ENCODE peak calls at places on chromosomes 13 and 19, in four cellular contexts. T, I, E and K are unnamed samples.
A peak's percentile ranks its signal among the peaks of the same experiment; 100 is the strongest.

GRCh38 chr13:36105726-36106125 is 25.5 kb downstream of the DCLK1 start:
- DNase-seq in T (no peak), I (no peak), E (no peak), K (no peak)

GRCh38 chr13:113548171-113548641 is 36.3 kb upstream of the TFDP1 start:
- DNase-seq in T (no peak), I (no peak), E (no peak), K (peak; percentile 19)

GRCh38 chr13:41595298-41595697 is 137.9 kb downstream of the RGCC start:
- DNase-seq in T (no peak), I (peak; percentile 11), E (no peak), K (no peak)

GRCh38 chr19:29811125-29812079 is at the start of gene CCNE1:
- DNase-seq in T (peak; percentile 97), I (peak; percentile 74), E (peak; percentile 91), K (peak; percentile 93)

GRCh38 chr19:17401628-17402027 is 3.8 kb downstream of the BST2 start:
- DNase-seq in T (no peak), I (no peak), E (no peak), K (no peak)

GRCh38 chr13:109722068-109722467 is 64.3 kb downstream of the IRS2 start:
- DNase-seq in T (no peak), I (no peak), E (no peak), K (no peak)

GRCh38 chr13:91133941-91134772 is 213.3 kb upstream of the MIR17HG start:
- DNase-seq in T (no peak), I (peak; percentile 54), E (peak; percentile 11), K (no peak)

GRCh38 chr13:40101708-40102359 is 446.4 kb downstream of the COG6 start:
- DNase-seq in T (no peak), I (no peak), E (no peak), K (no peak)

GRCh38 chr19:15836345-15836594 is 20.8 kb upstream of the OR10H1 start:
- DNase-seq in T (no peak), I (peak; percentile 8), E (no peak), K (no peak)

GRCh38 chr13:33369073-33369472 is 83.5 kb upstream of the STARD13 start:
- DNase-seq in T (no peak), I (no peak), E (no peak), K (no peak)

GRCh38 chr19:41299046-41299754 is 10.8 kb upstream of the CCDC97 start:
- DNase-seq in T (no peak), I (no peak), E (no peak), K (no peak)

GRCh38 chr13:60095300-60095699 is 68.4 kb downstream of the DIAPH3 start:
- DNase-seq in T (no peak), I (no peak), E (no peak), K (no peak)

GRCh38 chr19:23996549-23996948 is 81.9 kb downstream of the ZNF726 start:
- DNase-seq in T (no peak), I (no peak), E (no peak), K (no peak)

GRCh38 chr13:86932935-86933334 is 738.2 kb upstream of the SLITRK5 start:
- DNase-seq in T (no peak), I (peak; percentile 43), E (no peak), K (no peak)

GRCh38 chr13:104422668-104423067 is 1356.5 kb upstream of the SLC10A2 start:
- DNase-seq in T (no peak), I (no peak), E (no peak), K (no peak)

GRCh38 chr13:109479534-109479933 is 306.8 kb downstream of the IRS2 start:
- DNase-seq in T (no peak), I (no peak), E (no peak), K (no peak)

GRCh38 chr13:41941174-41941573 is 19.7 kb downstream of the VWA8 start:
- DNase-seq in T (no peak), I (peak; percentile 17), E (no peak), K (no peak)

GRCh38 chr19:49506575-49507105 is 5.8 kb upstream of the FCGRT start:
- DNase-seq in T (no peak), I (no peak), E (peak; percentile 80), K (no peak)

GRCh38 chr19:44635581-44636438 is 7.9 kb upstream of the PVR start:
- DNase-seq in T (no peak), I (peak; percentile 63), E (no peak), K (no peak)

GRCh38 chr19:40585677-40586422 is 9.2 kb downstream of the SHKBP1 start:
- DNase-seq in T (no peak), I (peak; percentile 44), E (no peak), K (no peak)

GRCh38 chr19:31515931-31516330 is 166.7 kb upstream of the TSHZ3 start:
- DNase-seq in T (no peak), I (no peak), E (no peak), K (no peak)

GRCh38 chr13:37715606-37716015 is 117.0 kb upstream of the POSTN start:
- DNase-seq in T (no peak), I (peak; percentile 95), E (no peak), K (no peak)

GRCh38 chr13:26425439-26426358 is 131.8 kb upstream of the WASF3 start:
- DNase-seq in T (no peak), I (peak; percentile 88), E (no peak), K (peak; percentile 54)

GRCh38 chr19:33868821-33869412 is 72.2 kb downstream of the KCTD15 start:
- DNase-seq in T (peak; percentile 50), I (no peak), E (no peak), K (no peak)

GRCh38 chr13:113148940-113149503 is 9.4 kb upstream of the PROZ start:
- DNase-seq in T (no peak), I (no peak), E (no peak), K (no peak)

GRCh38 chr13:102847272-102848234 is 1.7 kb downstream of the ERCC5 start:
- DNase-seq in T (no peak), I (peak; percentile 54), E (peak; percentile 59), K (no peak)
- H3K27ac ChIP-seq in T (peak overlapping the region; percentile 36), I (peak overlapping the region; percentile 57), E (peak overlapping the region; percentile 98), K (peak overlapping the region; percentile 100)

GRCh38 chr13:106473174-106473573 is 62.3 kb downstream of the EFNB2 start:
- DNase-seq in T (peak; percentile 42), I (no peak), E (no peak), K (no peak)
- H3K27ac ChIP-seq in T (no peak overlapping the region), I (no peak overlapping the region), E (no peak overlapping the region), K (no peak overlapping the region)

GRCh38 chr13:97302611-97303010 is 80.5 kb downstream of the MBNL2 start:
- DNase-seq in T (no peak), I (no peak), E (no peak), K (no peak)
- H3K27ac ChIP-seq in T (peak overlapping the region; percentile 3), I (no peak overlapping the region), E (no peak overlapping the region), K (peak overlapping the region; percentile 43)

GRCh38 chr19:10762656-10763055 is 44.8 kb downstream of the DNM2 start:
- DNase-seq in T (peak; percentile 50), I (no peak), E (no peak), K (no peak)
- H3K27ac ChIP-seq in T (peak overlapping the region; percentile 72), I (no peak overlapping the region), E (peak overlapping the region; percentile 57), K (peak overlapping the region; percentile 7)

GRCh38 chr19:2560369-2560768 is 84.4 kb downstream of the GADD45B start:
- DNase-seq in T (no peak), I (no peak), E (no peak), K (peak; percentile 22)

GRCh38 chr19:2557093-2557440 is 81.1 kb downstream of the GADD45B start:
- DNase-seq in T (no peak), I (no peak), E (no peak), K (peak; percentile 19)

GRCh38 chr19:2561221-2561620 is 85.3 kb downstream of the GADD45B start:
- DNase-seq in T (no peak), I (no peak), E (no peak), K (peak; percentile 34)

GRCh38 chr19:2558543-2558942 is 82.6 kb downstream of the GADD45B start:
- DNase-seq in T (no peak), I (no peak), E (no peak), K (no peak)

DNA sequence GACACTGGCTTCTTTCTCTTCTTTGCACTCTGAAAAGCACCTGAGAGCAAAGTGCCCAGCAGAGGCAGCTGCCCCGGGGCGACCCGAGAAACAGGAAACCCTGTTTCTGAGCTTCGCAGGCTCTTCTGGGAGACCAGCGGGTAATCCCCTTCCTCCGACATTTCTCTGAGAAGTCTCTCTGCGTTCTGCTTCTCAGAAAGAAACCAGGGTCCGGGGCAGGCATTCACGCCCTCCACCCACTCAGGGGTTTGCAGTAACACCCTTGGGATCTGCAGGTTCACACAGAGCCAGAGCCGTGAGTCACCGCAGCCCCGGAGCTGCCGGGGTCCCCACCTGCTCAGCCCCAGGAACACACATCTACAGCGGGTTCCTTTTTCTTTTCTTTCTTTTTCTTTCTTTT is 86.0 kb downstream of the GADD45B start:
- DNase-seq in T (no peak), I (no peak), E (peak; percentile 71), K (peak; percentile 59)
- H3K27ac ChIP-seq in T (no peak overlapping the region), I (no peak overlapping the region), E (peak overlapping the region; percentile 74), K (no peak overlapping the region)

GRCh38 chr13:20232556-20233277 is 598 bp upstream of the GJB6 start:
- DNase-seq in T (no peak), I (no peak), E (no peak), K (no peak)
- H3K27ac ChIP-seq in T (no peak overlapping the region), I (no peak overlapping the region), E (no peak overlapping the region), K (no peak overlapping the region)

GRCh38 chr19:52142001-52142595 is 2.4 kb upstream of the ZNF616 start:
- DNase-seq in T (no peak), I (no peak), E (no peak), K (no peak)

GRCh38 chr19:52139291-52140076 is at the start of gene ZNF616:
- DNase-seq in T (peak; percentile 99), I (peak; percentile 91), E (peak; percentile 95), K (peak; percentile 99)

GRCh38 chr19:52140077-52140710 is 456 bp upstream of the ZNF616 start:
- DNase-seq in T (no peak), I (no peak), E (no peak), K (no peak)

GRCh38 chr19:52138614-52139290 is 986 bp downstream of the ZNF616 start:
- DNase-seq in T (no peak), I (peak; percentile 19), E (peak; percentile 4), K (peak; percentile 78)
- H3K27ac ChIP-seq in T (peak overlapping the region; percentile 94), I (peak overlapping the region; percentile 91), E (peak overlapping the region; percentile 88), K (peak overlapping the region; percentile 94)

GRCh38 chr13:98981596-98982195 is 3.8 kb upstream of the DOCK9 start:
- DNase-seq in T (no peak), I (no peak), E (no peak), K (no peak)
- H3K27ac ChIP-seq in T (no peak overlapping the region), I (no peak overlapping the region), E (no peak overlapping the region), K (no peak overlapping the region)

DNA sequence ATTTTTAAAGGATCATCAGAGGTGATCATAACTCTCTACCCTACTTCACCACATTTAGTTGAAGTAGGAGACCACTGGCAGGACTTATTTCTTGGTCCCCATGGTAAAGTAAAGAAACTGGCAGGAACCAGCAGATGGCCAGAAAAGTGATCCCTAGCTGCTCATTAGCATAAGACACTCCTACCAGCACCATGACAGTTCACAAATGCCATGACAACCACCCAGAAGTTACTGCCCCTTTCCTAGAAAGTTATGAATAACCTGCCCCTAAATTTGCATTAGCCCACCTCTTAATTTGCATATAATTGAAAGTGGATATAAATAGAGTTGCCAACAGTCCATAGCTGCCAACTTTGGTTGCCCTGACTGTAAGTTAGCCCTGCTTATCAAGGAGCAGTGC is 18.4 kb upstream of the RUBCNL start:
- DNase-seq in T (no peak), I (no peak), E (no peak), K (no peak)
- H3K27ac ChIP-seq in T (no peak overlapping the region), I (no peak overlapping the region), E (no peak overlapping the region), K (no peak overlapping the region)